ENCODE peak calls at places on chromosome X, in ten cellular contexts. G is lung; K is PC-9; L is HFF-Myc; Z is CD8-positive, alpha-beta T cell; U is neural progenitor cell; D is H1; C is fibroblast of pulmonary artery; Q is breast epithelium; M is psoas muscle. N is an unnamed sample.

GRCh38 chrX:41718481-41719245 is 5.3 kb upstream of the GPR82 start:
- DNase-seq in M (no peak), D (peak), U (peak), G (no peak), K (no peak), C (peak), Q (no peak), L (no peak), Z (no peak), N (no peak)

GRCh38 chrX:131792356-131792749 is 230.7 kb upstream of the STK26 start:
- DNase-seq in G (peak), Z (no peak), C (no peak), Q (peak), U (no peak), L (no peak), D (no peak), K (no peak), M (peak), N (no peak)

GRCh38 chrX:47366051-47366722 is 4.2 kb upstream of the ZNF157 start:
- DNase-seq in L (peak), M (peak), G (peak), K (no peak), U (peak), C (peak), D (peak), Q (peak), Z (peak), N (no peak)

GRCh38 chrX:19097553-19097952 is 24.7 kb downstream of the ADGRG2 start:
- DNase-seq in K (no peak), M (no peak), C (no peak), Q (no peak), L (no peak), G (no peak), U (no peak), Z (no peak), D (no peak), N (no peak)

GRCh38 chrX:110401142-110401541 is 42.5 kb downstream of the RTL9 start:
- DNase-seq in Q (no peak), L (no peak), U (no peak), C (no peak), D (no peak), K (no peak), M (no peak), Z (no peak), G (no peak), N (no peak)

GRCh38 chrX:63050225-63050624 is 300.9 kb downstream of the SPIN4 start:
- DNase-seq in K (no peak), Q (no peak), C (no peak), D (no peak), M (no peak), G (no peak), Z (no peak), U (no peak), L (no peak), N (no peak)

GRCh38 chrX:108642273-108642628 is 94.1 kb downstream of the IRS4 start:
- DNase-seq in Z (no peak), L (no peak), D (no peak), G (no peak), M (no peak), Q (no peak), K (no peak), C (no peak), U (no peak), N (no peak)

GRCh38 chrX:38513087-38513742 is 48.1 kb upstream of the TSPAN7 start:
- DNase-seq in G (no peak), M (no peak), K (no peak), Q (no peak), C (no peak), Z (no peak), D (no peak), U (no peak), L (no peak), N (no peak)

GRCh38 chrX:10617186-10617963 is 3.0 kb downstream of the MID1 start:
- DNase-seq in D (no peak), M (no peak), L (no peak), Q (no peak), C (no peak), K (peak), G (no peak), Z (no peak), U (peak), N (no peak)
- H3K4me3 ChIP-seq in D (no peak), M (no peak), L (peak), Q (no peak), C (peak), K (peak), G (no peak), Z (no peak), U (peak), N (peak)

GRCh38 chrX:2913118-2913517 is 16.0 kb downstream of the ARSD start:
- DNase-seq in L (no peak), Z (no peak), Q (no peak), M (no peak), D (no peak), U (no peak), K (no peak), C (no peak), G (no peak), N (no peak)
- TF ChIP-seq CTCF in L (peak), Z (no peak), Q (no peak), M (no peak), D (no peak), U (peak), K (peak), C (peak), G (no peak), N (no peak)

DNA sequence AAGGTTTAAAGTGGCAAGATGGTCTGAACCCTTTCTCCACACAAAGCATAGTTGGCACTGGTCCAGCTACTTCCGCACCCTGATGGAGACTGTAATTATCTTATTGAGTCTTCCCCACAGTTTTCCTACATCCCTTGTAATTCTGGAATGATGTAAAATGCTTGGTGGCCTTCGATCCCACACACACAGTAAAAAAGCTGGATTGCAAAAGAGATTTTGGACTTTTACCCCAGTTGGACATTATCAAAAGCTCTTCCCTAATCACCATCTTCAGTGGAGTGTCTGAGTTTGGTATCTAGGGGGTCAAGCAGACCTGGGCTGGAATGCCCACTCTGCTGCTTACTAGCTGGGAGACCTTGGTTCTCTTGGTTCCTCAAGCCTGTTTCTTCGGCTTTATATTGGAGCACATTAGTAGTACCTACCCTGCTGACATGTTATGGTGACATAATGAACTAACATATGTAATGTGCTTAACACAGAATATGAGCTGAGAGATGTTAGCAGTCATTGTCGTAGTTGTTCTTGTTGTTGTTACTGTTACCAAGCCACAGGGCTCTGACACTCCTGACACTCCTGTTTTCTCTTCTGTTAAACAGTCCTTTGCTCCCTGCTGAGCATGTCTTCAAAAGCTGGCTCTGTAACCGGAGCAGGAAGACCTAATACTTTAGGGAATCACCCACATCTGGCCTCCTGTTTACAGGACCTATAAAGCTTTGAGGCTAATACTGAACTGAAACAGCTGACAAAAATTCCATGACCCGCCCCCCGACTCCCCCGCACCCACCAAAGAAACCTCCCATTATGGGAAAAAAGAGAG is 4.8 kb downstream of the SRPX2 start:
- DNase-seq in M (peak), G (no peak), Z (no peak), K (peak), C (peak), L (peak), U (peak), Q (no peak), D (no peak), N (no peak)
- H3K4me3 ChIP-seq in M (no peak), G (no peak), Z (no peak), K (peak), C (peak), L (no peak), U (no peak), Q (peak), D (no peak), N (no peak)

DNA sequence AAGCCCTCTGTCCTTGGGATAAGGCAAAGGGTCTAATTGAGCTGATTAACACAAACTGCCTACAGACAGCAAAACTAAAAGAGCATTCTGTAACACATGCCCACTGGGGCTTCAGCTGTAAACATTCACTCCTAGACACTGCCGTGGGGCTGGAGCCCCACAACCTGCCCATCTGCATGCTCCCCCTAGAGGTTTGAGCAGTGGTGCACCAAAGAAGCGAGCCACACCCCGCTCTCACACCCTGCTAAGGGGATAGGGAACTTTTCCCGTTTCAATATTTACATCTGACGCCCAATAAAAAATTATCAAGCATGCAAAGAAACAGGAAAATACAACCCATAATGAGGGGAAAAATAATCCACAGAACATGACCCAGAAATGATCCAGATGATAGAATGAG is 46.9 kb upstream of the HSD17B10 start:
- DNase-seq in Z (no peak), M (no peak), Q (no peak), G (no peak), D (peak), K (no peak), U (peak), L (no peak), C (no peak), N (no peak)
- TF ChIP-seq CTCF in Z (no peak), M (no peak), Q (no peak), G (no peak), D (peak), K (peak), U (peak), L (peak), C (peak), N (peak)

GRCh38 chrX:21926527-21927278 is 13.8 kb upstream of the SMS start:
- DNase-seq in L (peak), Q (no peak), K (peak), Z (no peak), M (no peak), C (peak), G (no peak), D (no peak), U (no peak), N (peak)
- H3K4me3 ChIP-seq in L (no peak), Q (no peak), K (no peak), Z (no peak), M (no peak), C (peak), G (no peak), D (no peak), U (no peak), N (no peak)

GRCh38 chrX:7925867-7926472 is 1.2 kb downstream of the PNPLA4 start:
- DNase-seq in G (peak), K (peak), Q (peak), C (peak), L (peak), M (peak), D (peak), Z (peak), U (peak), N (no peak)
- TF ChIP-seq CTCF in G (peak), K (peak), Q (peak), C (peak), L (peak), M (peak), D (peak), Z (peak), U (peak), N (peak)

DNA sequence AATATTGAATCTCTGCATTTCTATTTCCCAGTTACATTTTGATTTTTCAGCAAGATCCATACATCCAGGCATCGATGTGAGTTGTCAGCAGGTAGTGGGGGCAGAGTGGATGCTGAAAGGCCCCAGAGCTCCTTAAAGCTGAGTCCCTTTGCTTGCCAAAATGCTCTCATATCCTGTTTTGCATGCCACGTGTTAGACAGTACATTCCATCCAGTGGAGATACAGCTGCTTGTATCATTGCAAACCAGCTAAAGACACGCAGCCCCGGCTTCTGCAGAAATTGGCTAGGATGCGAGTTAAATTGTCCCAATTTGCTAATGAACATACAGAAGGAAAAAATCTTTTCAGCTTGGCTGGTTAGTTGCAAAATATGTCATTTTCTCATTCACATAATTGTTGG is 179.6 kb upstream of the MXRA5 start:
- DNase-seq in K (no peak), M (no peak), Z (no peak), Q (no peak), U (no peak), L (no peak), C (peak), D (no peak), G (no peak), N (no peak)
- H3K4me3 ChIP-seq in K (no peak), M (no peak), Z (no peak), Q (no peak), U (no peak), L (no peak), C (no peak), D (no peak), G (no peak), N (no peak)

GRCh38 chrX:54920610-54921426 is at the start of gene TRO:
- DNase-seq in Z (no peak), U (peak), G (no peak), K (no peak), L (no peak), M (no peak), D (peak), Q (no peak), C (no peak), N (no peak)
- TF ChIP-seq CTCF in Z (no peak), U (peak), G (no peak), K (no peak), L (peak), M (no peak), D (peak), Q (no peak), C (peak), N (peak)

DNA sequence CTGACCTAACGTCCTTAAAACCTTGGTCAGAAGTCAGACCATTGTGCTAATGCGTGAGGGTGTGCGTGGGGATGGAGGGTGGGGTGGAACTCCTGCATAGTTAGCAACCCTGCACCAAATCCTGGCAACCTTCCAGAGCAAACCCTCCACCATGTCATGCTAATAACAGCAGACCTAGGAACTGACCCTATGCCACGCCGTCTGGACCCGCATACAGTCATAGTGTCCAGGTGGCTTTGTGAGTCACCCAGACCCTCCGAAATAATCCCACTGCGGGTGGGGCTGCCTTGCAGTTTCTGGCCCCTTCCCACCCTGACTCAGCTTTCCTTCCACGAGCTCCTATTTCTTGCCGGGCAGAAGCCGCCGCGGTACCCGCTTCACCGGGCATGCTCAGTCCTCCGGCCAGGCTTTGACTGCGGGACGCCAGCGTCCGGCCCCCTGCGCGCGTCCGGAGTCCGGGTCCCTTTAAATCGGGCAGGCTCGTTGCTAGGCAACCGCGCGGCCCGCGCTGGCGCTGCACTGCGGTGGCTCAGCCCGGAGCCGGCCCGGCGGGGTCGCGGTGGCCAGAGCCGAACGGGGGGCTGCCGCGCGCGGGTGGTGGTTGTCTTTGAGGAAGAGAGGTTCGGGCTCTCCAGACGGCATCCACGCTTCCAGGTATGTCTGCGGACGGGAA is at the start of gene CCDC160:
- DNase-seq in K (peak), C (peak), M (peak), D (peak), G (no peak), U (peak), L (no peak), Q (no peak), Z (no peak), N (no peak)
- H3K4me3 ChIP-seq in K (peak), C (peak), M (peak), D (peak), G (peak), U (peak), L (peak), Q (peak), Z (no peak), N (peak)

N was measured in AG04449.